ENCODE peak calls at places on chromosomes 2 and 18, in four cellular contexts. G is IMR-90, Y is AG09309, D is heart left ventricle. W is an unnamed sample.

GRCh38 chr2:140457483-140457882 is 1673.3 kb downstream of the LRP1B start:
- DNase-seq in G (no peak), D (no peak), Y (no peak), W (no peak)

GRCh38 chr2:213279961-213280360 is 4.3 kb upstream of the SPAG16 start:
- DNase-seq in Y (peak), G (no peak), D (no peak), W (no peak)

GRCh38 chr2:168118733-168119518 is 128.5 kb downstream of the STK39 start:
- DNase-seq in D (peak), Y (peak), G (peak), W (no peak)

GRCh38 chr2:114192362-114192761 is 250.1 kb upstream of the DPP10 start:
- DNase-seq in G (peak), Y (no peak), D (no peak), W (no peak)

GRCh38 chr2:190379249-190379964 is 28.7 kb upstream of the MFSD6 start:
- DNase-seq in D (no peak), G (peak), Y (no peak), W (no peak)

GRCh38 chr2:23350026-23350791 is 34.8 kb upstream of the KLHL29 start:
- DNase-seq in G (no peak), Y (no peak), D (no peak), W (no peak)

GRCh38 chr2:193679850-193680249 is 1485.1 kb upstream of the TMEFF2 start:
- DNase-seq in D (no peak), G (no peak), Y (no peak), W (no peak)

GRCh38 chr2:95268208-95269035 is 5.8 kb upstream of the PROM2 start:
- DNase-seq in D (no peak), Y (no peak), G (no peak), W (no peak)

GRCh38 chr18:23605941-23606340 is 19.6 kb upstream of the NPC1 start:
- DNase-seq in Y (no peak), D (no peak), G (no peak), W (no peak)

GRCh38 chr2:54520687-54521086 is 64.6 kb downstream of the SPTBN1 start:
- DNase-seq in Y (peak), G (peak), D (no peak), W (no peak)

GRCh38 chr2:66017763-66018162 is 417.2 kb upstream of the MEIS1 start:
- DNase-seq in Y (no peak), D (no peak), G (no peak), W (no peak)

GRCh38 chr2:66481100-66481549 is 46.2 kb downstream of the MEIS1 start:
- DNase-seq in G (peak), D (peak), Y (no peak), W (no peak)

GRCh38 chr2:197803033-197803444 is 1.4 kb upstream of the PLCL1 start:
- DNase-seq in G (peak), D (peak), Y (peak), W (no peak)

DNA sequence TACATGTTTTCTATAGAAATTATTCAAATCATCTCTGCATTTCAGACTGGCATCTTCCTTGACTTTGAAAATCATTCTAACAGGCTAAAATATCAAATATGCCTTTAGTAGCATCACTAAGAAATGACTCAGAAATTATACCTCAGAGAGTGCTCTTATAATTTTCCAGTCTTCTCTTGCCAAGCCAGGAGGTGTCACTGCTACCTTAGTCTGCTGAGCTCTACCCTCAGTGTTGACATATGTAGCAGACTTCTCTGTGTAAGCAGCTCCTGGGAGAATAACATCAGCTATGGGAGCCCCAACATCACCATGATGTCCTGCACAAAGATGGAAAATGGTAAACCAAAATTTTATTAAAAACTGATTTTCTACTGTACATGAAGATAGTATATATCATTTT is 31.6 kb downstream of the NDUFS1 start:
- DNase-seq in D (no peak), Y (no peak), G (peak), W (no peak)
- TF ChIP-seq CTCF in D (no peak), Y (no peak), G (no peak), W (no peak)

GRCh38 chr2:202064881-202065230 is 8.2 kb upstream of the KIAA2012 start:
- DNase-seq in G (no peak), D (no peak), Y (no peak), W (no peak)

GRCh38 chr2:202061695-202062094 is 11.4 kb upstream of the KIAA2012 start:
- DNase-seq in D (no peak), G (no peak), Y (no peak), W (no peak)

GRCh38 chr2:202067589-202067988 is 5.5 kb upstream of the KIAA2012 start:
- DNase-seq in Y (no peak), G (no peak), D (no peak), W (no peak)

GRCh38 chr2:202066850-202067249 is 6.2 kb upstream of the KIAA2012 start:
- DNase-seq in D (no peak), Y (no peak), G (no peak), W (no peak)

GRCh38 chr2:202064206-202064880 is 8.7 kb upstream of the KIAA2012 start:
- DNase-seq in G (peak), D (peak), Y (peak), W (peak)
- H3K4me3 ChIP-seq in G (no peak), D (no peak), Y (no peak), W (no peak)

GRCh38 chr2:205864511-205864910 is 182.2 kb downstream of the NRP2 start:
- DNase-seq in G (no peak), D (no peak), Y (no peak), W (no peak)

GRCh38 chr2:205858781-205859478 is 176.6 kb downstream of the NRP2 start:
- DNase-seq in G (peak), D (peak), Y (no peak), W (peak)

GRCh38 chr2:205857532-205857931 is 175.2 kb downstream of the NRP2 start:
- DNase-seq in Y (no peak), G (no peak), D (no peak), W (no peak)

GRCh38 chr2:205860847-205861246 is 178.5 kb downstream of the NRP2 start:
- DNase-seq in Y (no peak), G (no peak), D (no peak), W (no peak)

DNA sequence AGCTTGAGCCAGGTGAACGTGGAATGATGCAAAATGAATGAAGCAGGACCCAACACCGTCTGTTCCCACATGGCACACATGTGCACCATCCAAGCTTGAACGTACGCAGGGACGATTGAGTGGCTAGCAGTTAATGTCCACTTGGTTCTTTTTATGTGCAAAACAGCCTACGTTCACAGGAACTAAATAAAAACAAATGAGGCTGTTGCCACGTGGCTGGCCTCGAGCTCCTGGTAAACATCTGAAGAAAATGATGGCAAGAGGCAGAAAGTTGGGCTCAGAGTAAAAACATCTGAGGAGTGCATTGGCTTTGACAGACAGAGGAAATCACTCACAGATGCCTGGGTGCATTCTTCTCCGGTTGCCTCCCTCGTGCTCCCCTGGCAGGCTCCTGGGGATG is 177.8 kb downstream of the NRP2 start:
- DNase-seq in D (no peak), G (no peak), Y (no peak), W (no peak)
- TF ChIP-seq CTCF in D (no peak), G (no peak), Y (no peak), W (no peak)

GRCh38 chr2:199760574-199760973 is 90.4 kb downstream of the FTCDNL1 start:
- DNase-seq in D (no peak), G (no peak), Y (no peak), W (no peak)

GRCh38 chr2:199751480-199751879 is 99.5 kb downstream of the FTCDNL1 start:
- DNase-seq in G (no peak), Y (no peak), D (no peak), W (no peak)

DNA sequence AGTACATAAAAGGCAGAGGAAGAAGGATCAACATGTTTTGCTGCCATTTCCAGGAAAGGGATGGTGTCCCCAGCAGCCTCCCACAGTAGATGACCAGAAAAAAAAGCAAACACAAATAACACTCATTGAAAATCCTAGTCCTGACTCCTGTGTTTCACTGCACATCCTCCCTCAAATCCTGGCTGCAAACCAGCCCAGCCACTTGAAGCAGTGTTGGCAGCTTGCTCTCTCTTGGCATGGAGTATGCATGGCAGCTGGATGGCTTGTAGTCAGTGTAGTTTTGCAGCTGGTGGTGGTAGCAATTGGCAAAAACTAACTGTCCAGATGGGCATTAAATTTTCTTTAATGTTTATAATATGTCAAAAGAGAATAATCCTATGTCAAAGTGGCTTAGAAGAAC is 93.5 kb downstream of the FTCDNL1 start:
- DNase-seq in D (peak), G (no peak), Y (no peak), W (no peak)
- H3K4me3 ChIP-seq in D (no peak), G (no peak), Y (no peak), W (no peak)

DNA sequence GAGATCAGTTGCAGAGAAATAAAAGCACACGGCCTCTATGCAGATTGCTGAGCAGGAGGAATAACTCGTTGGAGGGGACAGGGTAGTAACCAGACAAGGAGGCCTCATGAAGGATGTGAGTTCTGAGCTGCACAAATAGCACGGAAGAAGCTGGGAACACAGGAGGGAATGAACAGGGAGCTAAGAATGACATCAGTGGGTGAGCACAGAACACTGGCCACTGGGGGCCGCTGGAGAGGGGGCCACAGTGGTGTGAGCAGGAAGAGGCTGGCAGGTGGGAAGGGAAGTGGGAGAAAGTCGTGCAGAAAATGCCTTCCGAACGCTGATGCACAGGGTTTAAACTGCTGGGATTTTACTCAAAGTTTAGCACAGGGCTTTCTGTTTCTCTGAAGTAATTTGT is 61.0 kb downstream of the ZAP70 start:
- DNase-seq in G (no peak), D (no peak), Y (no peak), W (no peak)
- TF ChIP-seq CTCF in G (peak), D (no peak), Y (peak), W (peak)

DNA sequence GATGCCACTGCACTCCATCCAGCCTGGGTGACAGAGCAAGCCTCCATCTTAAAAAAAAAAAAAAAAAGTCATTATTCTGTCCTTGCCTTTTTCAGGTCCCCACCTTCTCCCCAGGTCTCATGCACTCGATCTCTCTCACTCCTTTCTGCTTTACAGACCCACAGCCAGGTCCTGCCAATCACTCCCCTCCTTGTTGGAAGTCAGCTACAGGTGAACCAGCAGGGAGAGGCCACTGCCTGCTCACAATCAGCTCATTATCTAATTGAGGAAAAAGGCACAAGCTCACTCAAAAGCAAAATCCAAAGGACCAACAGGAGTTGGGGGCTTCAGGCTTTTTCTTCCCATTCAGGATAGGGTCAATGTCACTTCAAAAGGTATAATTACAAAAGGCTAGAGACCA is 2.0 kb downstream of the WDFY1 start:
- DNase-seq in G (no peak), Y (no peak), D (no peak), W (no peak)
- H3K4me3 ChIP-seq in G (peak), Y (peak), D (peak), W (peak)

GRCh38 chr2:37925063-37925897 is at the start of gene RMDN2:
- DNase-seq in G (peak), D (peak), Y (peak), W (no peak)
- TF ChIP-seq CTCF in G (peak), D (no peak), Y (no peak), W (peak)

GRCh38 chr2:3651686-3652516 is 6.1 kb upstream of the ALLC start:
- DNase-seq in Y (no peak), D (peak), G (no peak), W (no peak)
- H3K4me3 ChIP-seq in Y (peak), D (peak), G (no peak), W (peak)

DNA sequence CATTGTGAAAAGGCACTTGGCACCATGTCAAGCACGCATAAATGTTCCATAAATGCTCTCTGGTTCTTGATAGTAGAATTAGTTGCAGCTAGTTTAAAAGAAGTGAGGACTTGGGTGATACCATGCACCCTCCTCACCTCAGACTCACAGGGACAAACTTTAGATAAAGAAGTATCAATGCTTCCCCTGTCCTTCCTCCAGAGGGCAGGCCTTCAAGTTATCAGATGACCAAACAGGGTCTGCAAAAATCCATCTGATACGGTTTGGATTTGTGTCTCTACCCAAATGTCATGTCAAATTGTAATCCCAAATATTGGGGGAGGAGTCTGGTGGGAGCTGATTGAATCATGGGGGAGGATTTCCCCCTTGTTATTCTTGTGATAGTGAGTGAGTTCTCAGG is 54.1 kb downstream of the C1QL2 start:
- DNase-seq in G (no peak), D (no peak), Y (no peak), W (no peak)
- TF ChIP-seq CTCF in G (no peak), D (no peak), Y (no peak), W (no peak)

GRCh38 chr18:32158108-32158624 is 31.7 kb upstream of the MEP1B start:
- DNase-seq in G (peak), Y (peak), D (peak), W (peak)
- H3K4me3 ChIP-seq in G (no peak), Y (peak), D (no peak), W (peak)

W was measured in epithelial cell of proximal tubule.